ENCODE peak calls at places on chromosome 9, in five cellular contexts. One of them, this sample, is unnamed.

GRCh38 chr9:22131817-22132216 is 122.7 kb upstream of the CDKN2B start:
- DNase-seq in Peyer's patch: no peak
- DNase-seq in activated gamma-delta T cell treated with Interleukin-2 at 50 U/mL for 16 hours: no peak
- DNase-seq in NCI-H1105 treated with DMSO at 0.1 percent for 48 hours: no peak
- DNase-seq in mucosa of gallbladder: no peak
- DNase-seq in this sample: no peak

GRCh38 chr9:129178579-129178909 is 483 bp upstream of the IER5L start:
- DNase-seq in Peyer's patch: no peak
- DNase-seq in activated gamma-delta T cell treated with Interleukin-2 at 50 U/mL for 16 hours: no peak
- DNase-seq in NCI-H1105 treated with DMSO at 0.1 percent for 48 hours: peak
- DNase-seq in mucosa of gallbladder: no peak
- DNase-seq in this sample: no peak

GRCh38 chr9:115966660-115967059 is 186.9 kb upstream of the PAPPA start:
- DNase-seq in Peyer's patch: no peak
- DNase-seq in activated gamma-delta T cell treated with Interleukin-2 at 50 U/mL for 16 hours: no peak
- DNase-seq in NCI-H1105 treated with DMSO at 0.1 percent for 48 hours: no peak
- DNase-seq in mucosa of gallbladder: no peak
- DNase-seq in this sample: no peak

GRCh38 chr9:122213589-122214413 is 15.0 kb downstream of the LHX6 start:
- DNase-seq in Peyer's patch: peak
- DNase-seq in activated gamma-delta T cell treated with Interleukin-2 at 50 U/mL for 16 hours: peak
- DNase-seq in NCI-H1105 treated with DMSO at 0.1 percent for 48 hours: peak
- DNase-seq in mucosa of gallbladder: no peak
- DNase-seq in this sample: no peak

GRCh38 chr9:105065119-105066088 is 137.4 kb upstream of the ABCA1 start:
- DNase-seq in Peyer's patch: no peak
- DNase-seq in activated gamma-delta T cell treated with Interleukin-2 at 50 U/mL for 16 hours: no peak
- DNase-seq in NCI-H1105 treated with DMSO at 0.1 percent for 48 hours: peak
- DNase-seq in mucosa of gallbladder: no peak
- DNase-seq in this sample: no peak

GRCh38 chr9:127285957-127286356 is 21.4 kb downstream of the GARNL3 start:
- DNase-seq in Peyer's patch: no peak
- DNase-seq in activated gamma-delta T cell treated with Interleukin-2 at 50 U/mL for 16 hours: no peak
- DNase-seq in NCI-H1105 treated with DMSO at 0.1 percent for 48 hours: no peak
- DNase-seq in mucosa of gallbladder: no peak
- DNase-seq in this sample: no peak

GRCh38 chr9:21741151-21741550 is 61.3 kb upstream of the MTAP start:
- DNase-seq in Peyer's patch: no peak
- DNase-seq in activated gamma-delta T cell treated with Interleukin-2 at 50 U/mL for 16 hours: no peak
- DNase-seq in NCI-H1105 treated with DMSO at 0.1 percent for 48 hours: no peak
- DNase-seq in mucosa of gallbladder: no peak
- DNase-seq in this sample: no peak

GRCh38 chr9:136826188-136826541 is 16.1 kb upstream of the AJM1 start:
- DNase-seq in Peyer's patch: no peak
- DNase-seq in activated gamma-delta T cell treated with Interleukin-2 at 50 U/mL for 16 hours: no peak
- DNase-seq in NCI-H1105 treated with DMSO at 0.1 percent for 48 hours: no peak
- DNase-seq in mucosa of gallbladder: no peak
- DNase-seq in this sample: no peak

GRCh38 chr9:128115187-128116103 is 12.1 kb downstream of the PTGES2 start:
- DNase-seq in Peyer's patch: peak
- DNase-seq in activated gamma-delta T cell treated with Interleukin-2 at 50 U/mL for 16 hours: no peak
- DNase-seq in NCI-H1105 treated with DMSO at 0.1 percent for 48 hours: no peak
- DNase-seq in mucosa of gallbladder: peak
- DNase-seq in this sample: no peak

GRCh38 chr9:136533775-136534157 is 12.1 kb downstream of the NOTCH1 start:
- DNase-seq in Peyer's patch: peak
- DNase-seq in activated gamma-delta T cell treated with Interleukin-2 at 50 U/mL for 16 hours: peak
- DNase-seq in NCI-H1105 treated with DMSO at 0.1 percent for 48 hours: no peak
- DNase-seq in mucosa of gallbladder: no peak
- DNase-seq in this sample: no peak

GRCh38 chr9:89422151-89422918 is 75.6 kb downstream of the SEMA4D start:
- DNase-seq in Peyer's patch: no peak
- DNase-seq in activated gamma-delta T cell treated with Interleukin-2 at 50 U/mL for 16 hours: peak
- DNase-seq in NCI-H1105 treated with DMSO at 0.1 percent for 48 hours: no peak
- DNase-seq in mucosa of gallbladder: no peak
- DNase-seq in this sample: peak

GRCh38 chr9:116870566-116870965 is 183.5 kb downstream of the TRIM32 start:
- DNase-seq in Peyer's patch: peak
- DNase-seq in activated gamma-delta T cell treated with Interleukin-2 at 50 U/mL for 16 hours: no peak
- DNase-seq in NCI-H1105 treated with DMSO at 0.1 percent for 48 hours: no peak
- DNase-seq in mucosa of gallbladder: peak
- DNase-seq in this sample: no peak

GRCh38 chr9:33817327-33818166 is 587 bp downstream of the UBE2R2 start:
- DNase-seq in Peyer's patch: peak
- DNase-seq in activated gamma-delta T cell treated with Interleukin-2 at 50 U/mL for 16 hours: peak
- DNase-seq in NCI-H1105 treated with DMSO at 0.1 percent for 48 hours: peak
- DNase-seq in mucosa of gallbladder: peak
- DNase-seq in this sample: peak

GRCh38 chr9:131524578-131525315 is 6.3 kb downstream of the UCK1 start:
- DNase-seq in Peyer's patch: no peak
- DNase-seq in activated gamma-delta T cell treated with Interleukin-2 at 50 U/mL for 16 hours: no peak
- DNase-seq in NCI-H1105 treated with DMSO at 0.1 percent for 48 hours: no peak
- DNase-seq in mucosa of gallbladder: no peak
- DNase-seq in this sample: no peak

GRCh38 chr9:100865111-100865510 is 163.4 kb upstream of the PLPPR1 start:
- DNase-seq in Peyer's patch: no peak
- DNase-seq in activated gamma-delta T cell treated with Interleukin-2 at 50 U/mL for 16 hours: no peak
- DNase-seq in NCI-H1105 treated with DMSO at 0.1 percent for 48 hours: no peak
- DNase-seq in mucosa of gallbladder: no peak
- DNase-seq in this sample: no peak

GRCh38 chr9:2290382-2290781 is 275.2 kb downstream of the SMARCA2 start:
- DNase-seq in Peyer's patch: no peak
- DNase-seq in activated gamma-delta T cell treated with Interleukin-2 at 50 U/mL for 16 hours: no peak
- DNase-seq in NCI-H1105 treated with DMSO at 0.1 percent for 48 hours: no peak
- DNase-seq in mucosa of gallbladder: no peak
- DNase-seq in this sample: no peak

GRCh38 chr9:87280421-87280820 is 217.2 kb upstream of the DAPK1 start:
- DNase-seq in Peyer's patch: no peak
- DNase-seq in activated gamma-delta T cell treated with Interleukin-2 at 50 U/mL for 16 hours: no peak
- DNase-seq in NCI-H1105 treated with DMSO at 0.1 percent for 48 hours: no peak
- DNase-seq in mucosa of gallbladder: no peak
- DNase-seq in this sample: no peak

GRCh38 chr9:93451762-93452709 is 551 bp downstream of the FAM120A start:
- DNase-seq in Peyer's patch: peak
- DNase-seq in activated gamma-delta T cell treated with Interleukin-2 at 50 U/mL for 16 hours: peak
- DNase-seq in NCI-H1105 treated with DMSO at 0.1 percent for 48 hours: peak
- DNase-seq in mucosa of gallbladder: peak
- DNase-seq in this sample: no peak

GRCh38 chr9:6842584-6842947 is 84.8 kb downstream of the KDM4C start:
- DNase-seq in Peyer's patch: no peak
- DNase-seq in activated gamma-delta T cell treated with Interleukin-2 at 50 U/mL for 16 hours: no peak
- DNase-seq in NCI-H1105 treated with DMSO at 0.1 percent for 48 hours: no peak
- DNase-seq in mucosa of gallbladder: no peak
- DNase-seq in this sample: no peak

GRCh38 chr9:114282104-114282485 is 40.8 kb upstream of the ORM1 start:
- DNase-seq in Peyer's patch: peak
- DNase-seq in activated gamma-delta T cell treated with Interleukin-2 at 50 U/mL for 16 hours: no peak
- DNase-seq in NCI-H1105 treated with DMSO at 0.1 percent for 48 hours: no peak
- DNase-seq in mucosa of gallbladder: no peak
- DNase-seq in this sample: no peak

GRCh38 chr9:121736147-121736721 is 84.8 kb downstream of the DAB2IP start:
- DNase-seq in Peyer's patch: peak
- DNase-seq in activated gamma-delta T cell treated with Interleukin-2 at 50 U/mL for 16 hours: no peak
- DNase-seq in NCI-H1105 treated with DMSO at 0.1 percent for 48 hours: no peak
- DNase-seq in mucosa of gallbladder: peak
- DNase-seq in this sample: no peak

GRCh38 chr9:115913666-115914065 is 239.9 kb upstream of the PAPPA start:
- DNase-seq in Peyer's patch: no peak
- DNase-seq in activated gamma-delta T cell treated with Interleukin-2 at 50 U/mL for 16 hours: no peak
- DNase-seq in NCI-H1105 treated with DMSO at 0.1 percent for 48 hours: no peak
- DNase-seq in mucosa of gallbladder: no peak
- DNase-seq in this sample: no peak

GRCh38 chr9:98854206-98854756 is 46.8 kb downstream of the GALNT12 start:
- DNase-seq in Peyer's patch: no peak
- DNase-seq in activated gamma-delta T cell treated with Interleukin-2 at 50 U/mL for 16 hours: no peak
- DNase-seq in NCI-H1105 treated with DMSO at 0.1 percent for 48 hours: no peak
- DNase-seq in mucosa of gallbladder: no peak
- DNase-seq in this sample: no peak

GRCh38 chr9:134682026-134682425 is 40.4 kb downstream of the COL5A1 start:
- DNase-seq in Peyer's patch: peak
- DNase-seq in activated gamma-delta T cell treated with Interleukin-2 at 50 U/mL for 16 hours: no peak
- DNase-seq in NCI-H1105 treated with DMSO at 0.1 percent for 48 hours: no peak
- DNase-seq in mucosa of gallbladder: no peak
- DNase-seq in this sample: no peak

GRCh38 chr9:130186839-130187522 is 14.8 kb downstream of the NCS1 start:
- DNase-seq in Peyer's patch: peak
- DNase-seq in activated gamma-delta T cell treated with Interleukin-2 at 50 U/mL for 16 hours: no peak
- DNase-seq in NCI-H1105 treated with DMSO at 0.1 percent for 48 hours: no peak
- DNase-seq in mucosa of gallbladder: peak
- DNase-seq in this sample: no peak

GRCh38 chr9:96219615-96220257 is 82.2 kb downstream of the HSD17B3 start:
- DNase-seq in Peyer's patch: peak
- DNase-seq in activated gamma-delta T cell treated with Interleukin-2 at 50 U/mL for 16 hours: peak
- DNase-seq in NCI-H1105 treated with DMSO at 0.1 percent for 48 hours: no peak
- DNase-seq in mucosa of gallbladder: peak
- DNase-seq in this sample: no peak

GRCh38 chr9:76985581-76985980 is 33.9 kb upstream of the FOXB2 start:
- DNase-seq in Peyer's patch: no peak
- DNase-seq in activated gamma-delta T cell treated with Interleukin-2 at 50 U/mL for 16 hours: no peak
- DNase-seq in NCI-H1105 treated with DMSO at 0.1 percent for 48 hours: no peak
- DNase-seq in mucosa of gallbladder: no peak
- DNase-seq in this sample: no peak

GRCh38 chr9:87497604-87498045 is at the start of gene DAPK1:
- DNase-seq in Peyer's patch: peak
- DNase-seq in activated gamma-delta T cell treated with Interleukin-2 at 50 U/mL for 16 hours: no peak
- DNase-seq in NCI-H1105 treated with DMSO at 0.1 percent for 48 hours: peak
- DNase-seq in mucosa of gallbladder: peak
- DNase-seq in this sample: peak

GRCh38 chr9:75378036-75378435 is 289.7 kb downstream of the OSTF1 start:
- DNase-seq in Peyer's patch: no peak
- DNase-seq in activated gamma-delta T cell treated with Interleukin-2 at 50 U/mL for 16 hours: no peak
- DNase-seq in NCI-H1105 treated with DMSO at 0.1 percent for 48 hours: no peak
- DNase-seq in mucosa of gallbladder: peak
- DNase-seq in this sample: no peak

GRCh38 chr9:101418518-101419111 is 17.0 kb downstream of the ALDOB start:
- DNase-seq in Peyer's patch: no peak
- DNase-seq in activated gamma-delta T cell treated with Interleukin-2 at 50 U/mL for 16 hours: no peak
- DNase-seq in NCI-H1105 treated with DMSO at 0.1 percent for 48 hours: no peak
- DNase-seq in mucosa of gallbladder: no peak
- DNase-seq in this sample: no peak

GRCh38 chr9:134778841-134779411 is 101.7 kb upstream of the FCN2 start:
- DNase-seq in Peyer's patch: no peak
- DNase-seq in activated gamma-delta T cell treated with Interleukin-2 at 50 U/mL for 16 hours: no peak
- DNase-seq in NCI-H1105 treated with DMSO at 0.1 percent for 48 hours: no peak
- DNase-seq in mucosa of gallbladder: peak
- DNase-seq in this sample: no peak